ENCODE peak calls at places on chromosome 6, in seven cellular contexts. P is epithelial cell of esophagus, O is astrocyte of the spinal cord, Q is cardiac fibroblast, H is brain microvascular endothelial cell, B is mesothelial cell of epicardium, R is ureter. L is an unnamed sample.

GRCh38 chr6:88626460-88626859 is 337.0 kb downstream of the RNGTT start:
- DNase-seq in P (no peak), O (no peak), Q (no peak), H (no peak), B (no peak), R (no peak), L (no peak)

GRCh38 chr6:35833534-35833933 is 28.4 kb downstream of the LHFPL5 start:
- DNase-seq in P (peak), O (no peak), Q (peak), H (no peak), B (no peak), R (no peak), L (no peak)

GRCh38 chr6:84220809-84221409 is 6.5 kb downstream of the CEP162 start:
- DNase-seq in P (peak), O (peak), Q (peak), H (no peak), B (no peak), R (no peak), L (peak)

GRCh38 chr6:135323202-135323668 is 142.1 kb downstream of the MYB start:
- DNase-seq in P (no peak), O (no peak), Q (no peak), H (peak), B (no peak), R (no peak), L (peak)

GRCh38 chr6:167705211-167705750 is 121.4 kb upstream of the AFDN start:
- DNase-seq in P (no peak), O (no peak), Q (no peak), H (no peak), B (no peak), R (no peak), L (no peak)

GRCh38 chr6:76166874-76167273 is 94.4 kb upstream of the IMPG1 start:
- DNase-seq in P (no peak), O (no peak), Q (no peak), H (no peak), B (no peak), R (no peak), L (no peak)

GRCh38 chr6:53440331-53440730 is 91.6 kb upstream of the ELOVL5 start:
- DNase-seq in P (no peak), O (no peak), Q (peak), H (no peak), B (no peak), R (no peak), L (no peak)

GRCh38 chr6:127120109-127120786 is 1.8 kb downstream of the RSPO3 start:
- DNase-seq in P (no peak), O (no peak), Q (no peak), H (no peak), B (peak), R (no peak), L (no peak)